ENCODE peak calls at places on chromosome 6, in four cellular contexts. I is Peyer's patch; P is CD4-positive, alpha-beta T cell; M is H9. L is an unnamed sample.

GRCh38 chr6:127366281-127367022 is 23.0 kb upstream of the ECHDC1 start:
- DNase-seq in I (no peak), P (no peak), M (peak; percentile 53), L (no peak)

GRCh38 chr6:45376310-45377040 is 1.3 kb downstream of the SUPT3H start:
- DNase-seq in I (no peak), P (no peak), M (no peak), L (no peak)

GRCh38 chr6:49933526-49933925 is 30.4 kb downstream of the DEFB114 start:
- DNase-seq in I (no peak), P (no peak), M (peak; percentile 31), L (no peak)

GRCh38 chr6:3899970-3900439 is 50.8 kb downstream of the FAM50B start:
- DNase-seq in I (peak; percentile 69), P (no peak), M (no peak), L (peak; percentile 43)

GRCh38 chr6:2749972-2750600 is 636 bp downstream of the MYLK4 start:
- DNase-seq in I (peak; percentile 85), P (peak; percentile 62), M (no peak), L (peak; percentile 70)

GRCh38 chr6:159874475-159874874 is 16.3 kb upstream of the MAS1 start:
- DNase-seq in I (no peak), P (no peak), M (no peak), L (no peak)

GRCh38 chr6:81853975-81854374 is 101.5 kb upstream of the TENT5A start:
- DNase-seq in I (no peak), P (no peak), M (no peak), L (no peak)

GRCh38 chr6:134138226-134138975 is 86.0 kb upstream of the SLC2A12 start:
- DNase-seq in I (no peak), P (no peak), M (no peak), L (no peak)

GRCh38 chr6:30091577-30092381 is 16.2 kb upstream of the RNF39 start:
- DNase-seq in I (peak; percentile 84), P (no peak), M (peak; percentile 72), L (peak; percentile 64)

GRCh38 chr6:1367771-1368170 is 21.6 kb upstream of the FOXF2 start:
- DNase-seq in I (no peak), P (no peak), M (no peak), L (no peak)

GRCh38 chr6:57242505-57242904 is 20.4 kb upstream of the RAB23 start:
- DNase-seq in I (no peak), P (no peak), M (no peak), L (no peak)

GRCh38 chr6:159092631-159093030 is 47.8 kb upstream of the TAGAP start:
- DNase-seq in I (no peak), P (no peak), M (no peak), L (no peak)

GRCh38 chr6:105072799-105073199 is 107.0 kb downstream of the POPDC3 start:
- DNase-seq in I (no peak), P (no peak), M (no peak), L (no peak)

GRCh38 chr6:156427345-156427744 is 349.8 kb upstream of the ARID1B start:
- DNase-seq in I (peak; percentile 50), P (no peak), M (no peak), L (peak; percentile 18)

GRCh38 chr6:40391851-40392595 is 195.1 kb downstream of the LRFN2 start:
- DNase-seq in I (no peak), P (no peak), M (no peak), L (no peak)

GRCh38 chr6:38423746-38424145 is 216.0 kb downstream of the BTBD9 start:
- DNase-seq in I (no peak), P (no peak), M (no peak), L (no peak)

GRCh38 chr6:6741264-6741663 is 152.7 kb downstream of the LY86 start:
- DNase-seq in I (no peak), P (no peak), M (no peak), L (no peak)

GRCh38 chr6:96460052-96460700 is 61.4 kb upstream of the UFL1 start:
- DNase-seq in I (no peak), P (no peak), M (no peak), L (no peak)

GRCh38 chr6:64732888-64733287 is 974.1 kb downstream of the EYS start:
- DNase-seq in I (no peak), P (no peak), M (no peak), L (no peak)

GRCh38 chr6:81806793-81807565 is 54.5 kb upstream of the TENT5A start:
- DNase-seq in I (no peak), P (no peak), M (no peak), L (peak; percentile 22)

GRCh38 chr6:93008385-93008784 is 411.0 kb downstream of the EPHA7 start:
- DNase-seq in I (no peak), P (no peak), M (no peak), L (no peak)

GRCh38 chr6:132122871-132123270 is 171.7 kb upstream of the CCN2 start:
- DNase-seq in I (no peak), P (no peak), M (no peak), L (no peak)

GRCh38 chr6:16146028-16146427 is 17.1 kb downstream of the MYLIP start:
- DNase-seq in I (no peak), P (no peak), M (no peak), L (no peak)

GRCh38 chr6:36386495-36387439 is 702 bp downstream of the ETV7 start:
- DNase-seq in I (peak; percentile 54), P (peak; percentile 2), M (peak; percentile 66), L (peak; percentile 47)

GRCh38 chr6:155247618-155248017 is 16.2 kb upstream of the CLDN20 start:
- DNase-seq in I (no peak), P (no peak), M (no peak), L (no peak)

GRCh38 chr6:41546475-41546865 is 289 bp downstream of the FOXP4 start:
- DNase-seq in I (no peak), P (no peak), M (no peak), L (peak; percentile 74)

GRCh38 chr6:111612379-111612778 is 6.7 kb upstream of the TRAF3IP2 start:
- DNase-seq in I (no peak), P (no peak), M (no peak), L (no peak)

GRCh38 chr6:68777956-68778355 is 142.9 kb downstream of the ADGRB3 start:
- DNase-seq in I (no peak), P (no peak), M (no peak), L (no peak)

GRCh38 chr6:146770965-146771735 is 172.4 kb downstream of the ADGB start:
- DNase-seq in I (peak; percentile 59), P (peak; percentile 57), M (no peak), L (peak; percentile 14)

GRCh38 chr6:133099573-133099972 is 141.6 kb upstream of the EYA4 start:
- DNase-seq in I (no peak), P (no peak), M (no peak), L (no peak)

GRCh38 chr6:108497883-108498282 is 62.8 kb upstream of the FOXO3 start:
- DNase-seq in I (peak; percentile 48), P (no peak), M (peak; percentile 52), L (peak; percentile 12)

GRCh38 chr6:149856256-149856994 is 7.7 kb downstream of the LRP11 start:
- DNase-seq in I (no peak), P (no peak), M (no peak), L (no peak)

GRCh38 chr6:130274007-130274406 is 51.3 kb upstream of the SAMD3 start:
- DNase-seq in I (no peak), P (no peak), M (no peak), L (no peak)

GRCh38 chr6:130269969-130270635 is 47.4 kb upstream of the SAMD3 start:
- DNase-seq in I (no peak), P (no peak), M (no peak), L (no peak)
- H3K9me3 ChIP-seq in I (peaks cover 6% of the 10 kb centered on the region), P (peaks cover 19% of the 10 kb centered on the region), M (peaks cover 16% of the 10 kb centered on the region), L (peaks cover 17% of the 10 kb centered on the region)

DNA sequence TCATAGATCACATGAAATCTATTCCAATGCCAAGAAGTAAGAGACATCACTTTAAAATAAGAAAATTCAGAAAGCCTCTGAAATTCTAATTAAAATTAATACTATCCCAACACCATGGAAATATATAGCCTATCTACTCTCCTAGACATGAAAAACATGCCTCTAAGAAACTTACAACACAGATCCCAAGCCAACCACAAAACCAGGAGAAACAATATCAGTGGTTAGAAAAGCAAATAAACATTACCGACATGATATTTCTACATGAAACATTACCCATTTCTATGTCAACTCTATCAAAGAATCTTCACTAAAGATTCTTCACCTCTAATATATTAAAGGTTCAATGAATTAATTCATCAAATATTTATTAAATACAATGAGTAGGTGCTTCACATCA is 4.8 kb downstream of the EPB41L2 start:
- DNase-seq in I (no peak), P (no peak), M (no peak), L (no peak)
- H3K9me3 ChIP-seq in I (peaks cover 15% of the 10 kb centered on the region), P (peaks cover 29% of the 10 kb centered on the region), M (peaks cover 20% of the 10 kb centered on the region), L (peaks cover 28% of the 10 kb centered on the region)

GRCh38 chr6:74956559-74957428 is 249.1 kb downstream of the COL12A1 start:
- DNase-seq in I (no peak), P (no peak), M (no peak), L (no peak)

GRCh38 chr6:74953708-74954107 is 252.1 kb downstream of the COL12A1 start:
- DNase-seq in I (no peak), P (no peak), M (no peak), L (no peak)
- H3K9me3 ChIP-seq in I (no peaks in the 10 kb centered on the region), P (no peaks in the 10 kb centered on the region), M (no peaks in the 10 kb centered on the region), L (no peaks in the 10 kb centered on the region)

DNA sequence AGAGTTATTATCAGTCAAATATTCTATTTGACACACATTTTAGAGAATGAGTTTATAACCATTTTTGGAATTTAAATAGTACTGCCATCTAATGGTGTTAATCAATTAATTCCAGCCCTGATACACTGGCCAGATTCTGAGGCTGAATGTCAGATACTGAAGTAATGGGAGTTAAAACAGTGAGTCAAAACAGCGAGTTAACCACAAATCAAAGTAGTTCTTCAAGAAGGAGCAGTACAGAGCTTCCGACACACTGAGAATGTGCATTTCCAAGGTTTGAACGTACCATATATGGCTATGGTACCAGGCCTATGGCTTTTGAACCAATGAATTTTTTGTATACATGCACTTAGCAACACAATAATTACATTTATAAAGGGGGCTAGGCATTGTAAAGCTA is 11.3 kb upstream of the CEP43 start:
- DNase-seq in I (no peak), P (no peak), M (no peak), L (no peak)
- H3K9me3 ChIP-seq in I (no peaks in the 10 kb centered on the region), P (no peaks in the 10 kb centered on the region), M (no peaks in the 10 kb centered on the region), L (no peaks in the 10 kb centered on the region)

DNA sequence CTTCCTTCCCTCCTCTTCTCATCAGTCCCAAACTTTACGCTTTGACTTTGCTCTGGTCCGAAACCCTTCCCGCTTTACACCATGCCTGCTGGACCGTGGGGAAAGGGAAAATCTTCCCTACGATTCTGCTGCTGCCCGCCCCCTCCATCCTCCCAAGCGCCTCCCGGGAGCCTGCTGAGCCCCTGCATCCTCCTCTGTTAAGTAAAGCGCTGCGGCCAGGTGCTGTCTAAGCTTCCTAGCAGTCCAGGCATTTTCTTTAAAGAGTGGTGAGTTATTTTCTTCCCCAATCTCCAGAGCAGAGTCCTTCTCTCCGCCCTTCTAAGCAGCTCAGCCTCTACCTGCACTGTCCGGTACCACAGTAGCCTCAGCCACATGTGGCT is 376.3 kb downstream of the RNGTT start:
- DNase-seq in I (no peak), P (no peak), M (no peak), L (no peak)
- H3K9me3 ChIP-seq in I (no peaks in the 10 kb centered on the region), P (no peaks in the 10 kb centered on the region), M (no peaks in the 10 kb centered on the region), L (no peaks in the 10 kb centered on the region)

GRCh38 chr6:306641-307061 is 14.4 kb downstream of the DUSP22 start:
- DNase-seq in I (peak; percentile 49), P (no peak), M (no peak), L (no peak)

GRCh38 chr6:307874-308273 is 15.6 kb downstream of the DUSP22 start:
- DNase-seq in I (no peak), P (no peak), M (no peak), L (no peak)

GRCh38 chr6:308768-309167 is 16.5 kb downstream of the DUSP22 start:
- DNase-seq in I (peak; percentile 48), P (no peak), M (no peak), L (no peak)

GRCh38 chr6:308307-308706 is 16.0 kb downstream of the DUSP22 start:
- DNase-seq in I (peak; percentile 44), P (no peak), M (no peak), L (no peak)

GRCh38 chr6:307065-307814 is 15.0 kb downstream of the DUSP22 start:
- DNase-seq in I (peak; percentile 48), P (no peak), M (no peak), L (no peak)
- H3K9me3 ChIP-seq in I (no peaks in the 10 kb centered on the region), P (no peaks in the 10 kb centered on the region), M (peaks cover 64% of the 10 kb centered on the region), L (no peaks in the 10 kb centered on the region)